ENCODE peak calls at places on chromosome 2, in nine cellular contexts. R is HCT116; O is ovary; G is body of pancreas; U is HAP-1; P is effector memory CD4-positive, alpha-beta T cell; Q is neural progenitor cell; B is kidney; M is sigmoid colon. J is an unnamed sample.

GRCh38 chr2:192473331-192473730 is 278.6 kb upstream of the TMEFF2 start:
- DNase-seq in Q (no peak), B (no peak), M (no peak), P (no peak), O (no peak), U (no peak), R (no peak), G (no peak), J (no peak)

GRCh38 chr2:171318463-171318934 is 115.3 kb downstream of the METTL8 start:
- DNase-seq in Q (peak; percentile 33), M (peak; percentile 67), P (no peak), U (no peak), O (no peak), B (no peak), R (no peak), G (no peak), J (no peak)

GRCh38 chr2:156580501-156580900 is 144.3 kb downstream of the GPD2 start:
- DNase-seq in Q (no peak), U (no peak), M (no peak), P (no peak), R (no peak), B (no peak), O (no peak), G (no peak), J (no peak)

GRCh38 chr2:177516786-177517544 is 124.4 kb downstream of the AGPS start:
- DNase-seq in O (no peak), G (no peak), U (peak; percentile 87), P (no peak), R (no peak), Q (no peak), B (no peak), M (no peak), J (peak; percentile 56)

GRCh38 chr2:18516112-18516511 is 44.3 kb downstream of the RDH14 start:
- DNase-seq in P (no peak), B (no peak), U (no peak), G (no peak), Q (peak; percentile 53), R (no peak), M (no peak), O (no peak), J (peak; percentile 39)

GRCh38 chr2:173644146-173644545 is 289.5 kb downstream of the CDCA7 start:
- DNase-seq in P (no peak), R (no peak), M (no peak), O (no peak), B (no peak), U (no peak), Q (no peak), G (no peak), J (peak; percentile 65)

GRCh38 chr2:212228651-212229253 is 309.9 kb downstream of the ERBB4 start:
- DNase-seq in B (no peak), U (no peak), Q (no peak), G (no peak), M (no peak), R (no peak), P (no peak), O (no peak), J (no peak)

GRCh38 chr2:85446296-85447221 is 28.0 kb downstream of the SH2D6 start:
- DNase-seq in O (no peak), R (no peak), G (no peak), B (no peak), P (no peak), M (no peak), Q (no peak), U (no peak), J (no peak)

GRCh38 chr2:226799976-226800940 is 638 bp upstream of the IRS1 start:
- DNase-seq in G (peak; percentile 46), U (no peak), B (peak; percentile 84), R (no peak), Q (peak; percentile 30), M (peak; percentile 71), O (peak; percentile 73), P (no peak), J (peak; percentile 54)

GRCh38 chr2:85886141-85886540 is 2.6 kb downstream of the ST3GAL5 start:
- DNase-seq in O (no peak), M (no peak), U (no peak), B (peak; percentile 63), Q (no peak), R (no peak), P (no peak), G (no peak), J (no peak)

GRCh38 chr2:179410552-179411356 is 146.1 kb upstream of the SESTD1 start:
- DNase-seq in O (peak; percentile 9), P (no peak), U (peak; percentile 63), Q (peak; percentile 83), B (no peak), R (peak; percentile 60), G (peak; percentile 67), M (peak; percentile 67), J (peak; percentile 80)

GRCh38 chr2:71458413-71459083 is 5.2 kb downstream of the DYSF start:
- DNase-seq in R (no peak), Q (no peak), P (no peak), G (no peak), O (no peak), U (no peak), B (no peak), M (no peak), J (peak; percentile 35)

GRCh38 chr2:238380785-238381184 is 45.9 kb upstream of the ASB1 start:
- DNase-seq in M (no peak), P (no peak), O (no peak), G (no peak), B (no peak), Q (no peak), U (no peak), R (peak; percentile 62), J (peak; percentile 94)

GRCh38 chr2:238383135-238383534 is 43.6 kb upstream of the ASB1 start:
- DNase-seq in G (no peak), Q (no peak), P (no peak), R (no peak), U (no peak), O (no peak), B (no peak), M (no peak), J (no peak)

GRCh38 chr2:238381341-238382130 is 45.2 kb upstream of the ASB1 start:
- DNase-seq in U (no peak), P (no peak), B (no peak), O (no peak), R (no peak), G (no peak), M (no peak), Q (no peak), J (no peak)

GRCh38 chr2:238382381-238382781 is 44.3 kb upstream of the ASB1 start:
- DNase-seq in G (peak; percentile 52), Q (no peak), M (no peak), R (no peak), P (no peak), U (no peak), O (no peak), B (no peak), J (no peak)

DNA sequence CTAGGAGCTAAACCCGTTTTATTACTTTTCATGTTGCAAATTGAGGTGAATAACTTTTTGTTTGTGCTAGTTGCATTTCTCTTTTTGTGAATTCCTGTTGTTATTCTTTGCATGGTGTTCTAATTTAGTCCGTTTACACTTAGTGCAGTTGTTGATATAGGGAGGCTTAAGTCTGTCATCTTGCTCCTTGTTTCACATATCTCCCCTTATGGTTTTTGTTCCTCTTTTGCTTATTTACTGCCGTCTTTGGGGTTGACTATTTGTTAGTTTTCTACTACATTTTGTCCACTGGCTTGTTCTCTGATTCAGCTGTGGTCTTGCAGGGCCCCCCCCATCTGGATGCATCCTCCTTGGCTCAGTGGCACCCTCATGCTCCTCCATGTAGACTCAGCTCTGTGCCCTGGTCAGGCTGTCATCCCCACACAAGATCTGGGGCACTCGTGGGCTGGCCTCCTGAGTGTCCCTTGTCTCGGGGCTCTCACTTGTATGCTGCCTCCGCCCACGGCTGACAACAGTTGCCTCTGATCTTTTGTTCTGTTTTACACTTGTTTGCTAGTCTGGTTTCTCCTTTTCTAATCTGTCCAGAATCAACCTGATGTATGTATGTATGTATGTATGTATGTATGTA is 42.9 kb upstream of the ASB1 start:
- DNase-seq in B (no peak), O (no peak), R (no peak), Q (no peak), U (no peak), P (no peak), G (no peak), M (no peak), J (no peak)
- H3K4me1 ChIP-seq in B (peaks cover 1% of the 10 kb centered on the region), O (no peaks in the 10 kb centered on the region), R (peaks cover 28% of the 10 kb centered on the region), Q (no peaks in the 10 kb centered on the region), U (no peaks in the 10 kb centered on the region), P (peaks cover 5% of the 10 kb centered on the region), G (peaks cover 22% of the 10 kb centered on the region), M (no peaks in the 10 kb centered on the region), J (peaks cover 24% of the 10 kb centered on the region)

GRCh38 chr2:27082773-27083409 is 3.7 kb upstream of the KHK start:
- DNase-seq in R (no peak), M (no peak), O (no peak), P (no peak), G (no peak), Q (no peak), U (no peak), B (peak; percentile 80), J (no peak)
- H3K4me1 ChIP-seq in R (peaks cover 42% of the 10 kb centered on the region), M (peaks cover 69% of the 10 kb centered on the region), O (peaks cover 16% of the 10 kb centered on the region), P (peaks cover 33% of the 10 kb centered on the region), G (peaks cover 39% of the 10 kb centered on the region), Q (peaks cover 25% of the 10 kb centered on the region), U (peaks cover 11% of the 10 kb centered on the region), B (peaks cover 19% of the 10 kb centered on the region), J (peaks cover 19% of the 10 kb centered on the region)

DNA sequence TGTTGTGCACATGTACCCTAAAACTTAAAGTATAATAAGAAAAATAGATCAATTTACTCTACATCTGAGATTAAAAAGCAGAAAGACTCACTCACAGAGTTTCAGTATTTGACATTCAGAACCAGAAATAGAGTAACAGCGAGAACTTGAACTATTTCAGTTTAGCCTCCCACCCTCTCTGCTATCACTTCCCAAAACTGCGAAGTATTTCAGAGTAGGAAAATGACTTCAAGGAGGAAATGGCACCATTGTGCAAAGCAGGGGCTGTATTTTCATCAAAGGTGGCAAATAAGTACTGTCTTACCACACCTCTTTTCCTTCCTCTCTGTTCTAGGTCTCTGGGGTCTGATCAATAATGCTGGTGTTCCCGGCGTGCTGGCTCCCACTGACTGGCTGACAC is 13.6 kb downstream of the DHRS9 start:
- DNase-seq in R (no peak), B (no peak), M (no peak), O (no peak), Q (no peak), U (no peak), G (no peak), P (no peak), J (no peak)
- H3K4me1 ChIP-seq in R (no peaks in the 10 kb centered on the region), B (peaks cover 4% of the 10 kb centered on the region), M (no peaks in the 10 kb centered on the region), O (no peaks in the 10 kb centered on the region), Q (no peaks in the 10 kb centered on the region), U (no peaks in the 10 kb centered on the region), G (no peaks in the 10 kb centered on the region), P (no peaks in the 10 kb centered on the region), J (peaks cover 19% of the 10 kb centered on the region)

DNA sequence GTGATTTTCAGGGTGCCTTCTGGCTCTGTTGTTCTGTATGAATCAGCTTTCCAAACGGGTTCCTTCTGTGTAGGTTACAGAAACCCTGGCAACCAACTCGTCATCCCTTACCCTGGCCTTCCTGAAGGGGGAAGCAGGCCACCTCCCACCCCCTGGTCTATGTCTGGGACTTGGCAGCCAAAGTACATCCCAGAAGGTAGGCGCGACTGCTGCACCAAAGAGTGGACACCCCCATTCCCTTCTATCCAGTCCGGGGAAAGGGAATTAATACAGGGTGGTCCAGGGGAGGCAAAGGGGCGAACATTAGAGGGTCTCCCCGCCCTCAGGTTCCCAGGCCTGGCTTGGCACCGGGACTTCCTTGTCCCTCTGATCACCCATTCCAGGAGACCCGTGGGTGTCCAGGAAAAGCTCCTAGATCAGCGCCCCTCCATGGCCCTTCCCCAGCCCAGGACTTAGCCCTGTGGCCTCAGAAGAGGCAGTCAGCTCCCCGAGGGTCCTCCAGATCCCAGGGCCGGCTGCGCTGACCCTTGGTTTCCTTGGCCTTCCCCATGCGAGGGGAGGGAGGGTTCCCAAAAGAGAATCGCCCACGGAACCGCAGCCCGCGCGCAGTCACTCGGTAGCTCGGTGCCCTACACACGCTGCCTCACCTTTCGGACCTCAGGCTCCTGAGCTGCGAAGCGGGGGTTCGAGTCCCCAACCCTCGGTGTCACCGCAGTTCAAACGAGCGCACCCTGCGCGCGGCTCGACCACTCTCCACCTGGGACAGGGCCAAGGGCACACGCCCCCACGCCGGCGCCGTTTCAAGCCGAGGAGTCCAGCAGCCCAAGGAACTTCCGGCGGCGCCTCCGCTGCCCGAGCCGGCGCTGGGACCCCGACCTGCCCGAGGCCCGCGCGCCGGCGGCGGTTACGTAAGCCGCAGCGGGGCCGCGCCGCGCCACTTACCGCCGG is at the start of gene PER2:
- DNase-seq in B (peak; percentile 90), P (peak; percentile 19), Q (peak; percentile 52), G (peak; percentile 85), R (peak; percentile 43), O (peak; percentile 62), M (peak; percentile 90), U (peak; percentile 44), J (peak; percentile 78)
- H3K4me1 ChIP-seq in B (peaks cover 43% of the 10 kb centered on the region), P (peaks cover 19% of the 10 kb centered on the region), Q (peaks cover 26% of the 10 kb centered on the region), G (peaks cover 75% of the 10 kb centered on the region), R (peaks cover 41% of the 10 kb centered on the region), O (peaks cover 10% of the 10 kb centered on the region), M (peaks cover 46% of the 10 kb centered on the region), U (peaks cover 44% of the 10 kb centered on the region), J (peaks cover 48% of the 10 kb centered on the region)

J was measured in PC-3.